ENCODE peak calls at places on chromosomes 11 and 22, in four cellular contexts. One of them, this sample, is unnamed.

GRCh38 chr11:18615628-18616392 is 16.2 kb downstream of the MISFA start:
- DNase-seq in H1: no peak
- DNase-seq in SK-N-SH: no peak
- DNase-seq in K562: no peak
- DNase-seq in this sample: no peak

GRCh38 chr22:20636075-20636812 is 128.8 kb downstream of the MED15 start:
- DNase-seq in H1: no peak
- DNase-seq in K562: no peak
- DNase-seq in SK-N-SH: no peak
- DNase-seq in this sample: no peak

GRCh38 chr11:111676878-111677585 is 74.8 kb downstream of the SIK2 start:
- DNase-seq in H1: no peak
- DNase-seq in SK-N-SH: no peak
- DNase-seq in K562: no peak
- DNase-seq in this sample: no peak

GRCh38 chr22:47047321-47048122 is 285.1 kb downstream of the TBC1D22A start:
- DNase-seq in SK-N-SH: no peak
- DNase-seq in H1: no peak
- DNase-seq in K562: no peak
- DNase-seq in this sample: no peak

GRCh38 chr11:61488651-61489291 is 19.8 kb upstream of the LRRC10B start:
- DNase-seq in SK-N-SH: peak
- DNase-seq in H1: peak
- DNase-seq in K562: peak
- DNase-seq in this sample: peak

GRCh38 chr11:125241104-125241503 is 76.6 kb downstream of the PKNOX2 start:
- DNase-seq in SK-N-SH: no peak
- DNase-seq in H1: no peak
- DNase-seq in K562: no peak
- DNase-seq in this sample: no peak

GRCh38 chr11:58575377-58576020 is at the start of gene LPXN:
- DNase-seq in K562: no peak
- DNase-seq in H1: no peak
- DNase-seq in SK-N-SH: no peak
- DNase-seq in this sample: no peak

GRCh38 chr11:128517457-128518230 is 69.7 kb downstream of the ETS1 start:
- DNase-seq in SK-N-SH: no peak
- DNase-seq in H1: no peak
- DNase-seq in K562: no peak
- DNase-seq in this sample: no peak

GRCh38 chr11:128859563-128860441 is 7.3 kb downstream of the KCNJ1 start:
- DNase-seq in SK-N-SH: peak
- DNase-seq in K562: peak
- DNase-seq in H1: peak
- DNase-seq in this sample: peak

GRCh38 chr11:65493367-65494176 is 5.3 kb upstream of the MALAT1 start:
- DNase-seq in SK-N-SH: no peak
- DNase-seq in K562: no peak
- DNase-seq in H1: no peak
- DNase-seq in this sample: peak

GRCh38 chr11:74018331-74019005 is 9.6 kb upstream of the UCP3 start:
- DNase-seq in SK-N-SH: no peak
- DNase-seq in H1: no peak
- DNase-seq in K562: no peak
- DNase-seq in this sample: no peak

GRCh38 chr11:127939000-127939399 is 648.4 kb downstream of the ETS1 start:
- DNase-seq in SK-N-SH: no peak
- DNase-seq in K562: no peak
- DNase-seq in H1: no peak
- DNase-seq in this sample: no peak

GRCh38 chr11:126914941-126915340 is 85.6 kb downstream of the KIRREL3 start:
- DNase-seq in H1: no peak
- DNase-seq in K562: no peak
- DNase-seq in SK-N-SH: no peak
- DNase-seq in this sample: no peak

GRCh38 chr11:6817668-6818067 is 18.2 kb upstream of the OR6A2 start:
- DNase-seq in H1: peak
- DNase-seq in K562: no peak
- DNase-seq in SK-N-SH: no peak
- DNase-seq in this sample: peak

GRCh38 chr11:17606206-17607082 is 59.4 kb downstream of the OTOG start:
- DNase-seq in K562: no peak
- DNase-seq in SK-N-SH: no peak
- DNase-seq in H1: no peak
- DNase-seq in this sample: no peak

GRCh38 chr11:75577198-75577597 is 15.1 kb downstream of the SERPINH1 start:
- DNase-seq in H1: peak
- DNase-seq in K562: peak
- DNase-seq in SK-N-SH: peak
- DNase-seq in this sample: peak

GRCh38 chr11:61164610-61165424 is 3.6 kb upstream of the VPS37C start:
- DNase-seq in SK-N-SH: no peak
- DNase-seq in H1: no peak
- DNase-seq in K562: no peak
- DNase-seq in this sample: no peak

GRCh38 chr22:23392420-23393121 is 187.5 kb downstream of the IGLL1 start:
- DNase-seq in SK-N-SH: no peak
- DNase-seq in H1: no peak
- DNase-seq in K562: no peak
- DNase-seq in this sample: peak

GRCh38 chr11:65440831-65441499 is 18.4 kb downstream of the NEAT1 start:
- DNase-seq in SK-N-SH: no peak
- DNase-seq in H1: no peak
- DNase-seq in K562: no peak
- DNase-seq in this sample: no peak

GRCh38 chr11:35145249-35145648 is 6.3 kb downstream of the CD44 start:
- DNase-seq in SK-N-SH: no peak
- DNase-seq in H1: no peak
- DNase-seq in K562: peak
- DNase-seq in this sample: no peak

GRCh38 chr11:28581286-28582242 is 473.4 kb downstream of the METTL15 start:
- DNase-seq in SK-N-SH: no peak
- DNase-seq in K562: no peak
- DNase-seq in H1: no peak
- DNase-seq in this sample: peak

GRCh38 chr22:27194096-27194748 is 536.8 kb downstream of the MIAT start:
- DNase-seq in K562: no peak
- DNase-seq in SK-N-SH: no peak
- DNase-seq in H1: no peak
- DNase-seq in this sample: no peak

GRCh38 chr11:81644239-81644840 is 1089.3 kb downstream of the FAM181B start:
- DNase-seq in SK-N-SH: peak
- DNase-seq in K562: peak
- DNase-seq in H1: no peak
- DNase-seq in this sample: peak

GRCh38 chr11:47992959-47993820 is 12.8 kb downstream of the PTPRJ start:
- DNase-seq in K562: peak
- DNase-seq in SK-N-SH: no peak
- DNase-seq in H1: no peak
- DNase-seq in this sample: no peak

GRCh38 chr22:19503367-19503766 is 20.8 kb downstream of the CLDN5 start:
- DNase-seq in K562: no peak
- DNase-seq in H1: no peak
- DNase-seq in SK-N-SH: no peak
- DNase-seq in this sample: no peak

GRCh38 chr11:119168471-119169271 is at the start of gene NLRX1:
- DNase-seq in K562: peak
- DNase-seq in SK-N-SH: peak
- DNase-seq in H1: peak
- DNase-seq in this sample: peak

GRCh38 chr11:11524436-11525038 is 97.3 kb downstream of the GALNT18 start:
- DNase-seq in K562: no peak
- DNase-seq in SK-N-SH: no peak
- DNase-seq in H1: no peak
- DNase-seq in this sample: no peak

GRCh38 chr22:27514612-27515011 is 286.9 kb downstream of the MN1 start:
- DNase-seq in SK-N-SH: no peak
- DNase-seq in K562: no peak
- DNase-seq in H1: no peak
- DNase-seq in this sample: no peak

GRCh38 chr22:40071720-40072119 is 77.0 kb downstream of the FAM83F start:
- DNase-seq in K562: no peak
- DNase-seq in H1: no peak
- DNase-seq in SK-N-SH: no peak
- DNase-seq in this sample: no peak

GRCh38 chr22:40065981-40066380 is 71.2 kb downstream of the FAM83F start:
- DNase-seq in H1: no peak
- DNase-seq in K562: no peak
- DNase-seq in SK-N-SH: no peak
- DNase-seq in this sample: no peak

GRCh38 chr22:40067639-40068038 is 72.9 kb downstream of the FAM83F start:
- DNase-seq in H1: no peak
- DNase-seq in K562: no peak
- DNase-seq in SK-N-SH: no peak
- DNase-seq in this sample: no peak

DNA sequence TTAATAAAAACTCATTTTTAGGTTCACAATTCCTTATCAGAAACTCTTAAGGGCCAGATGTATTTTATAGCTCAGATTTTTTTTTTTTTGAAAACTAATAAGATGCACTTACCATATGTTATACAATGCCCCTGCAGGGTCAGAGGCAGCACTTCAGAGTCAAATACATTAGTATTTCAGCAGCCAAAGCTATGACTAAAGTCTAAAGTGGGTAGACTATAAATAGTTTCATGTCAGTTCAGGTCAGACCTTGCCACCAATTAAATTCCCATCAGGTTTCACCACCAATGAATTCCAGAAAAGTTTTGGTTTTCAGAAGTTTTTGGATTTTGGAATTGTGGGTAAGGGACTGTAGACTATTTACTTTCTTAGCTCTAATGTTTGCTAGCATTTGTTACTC is 75.9 kb downstream of the FAM83F start:
- DNase-seq in K562: no peak
- DNase-seq in H1: no peak
- DNase-seq in SK-N-SH: no peak
- DNase-seq in this sample: no peak
- TF ChIP-seq TEAD4 in K562: no peak
- TF ChIP-seq TEAD4 in H1: no peak
- TF ChIP-seq TEAD4 in SK-N-SH: no peak
- TF ChIP-seq TEAD4 in this sample: no peak

GRCh38 chr11:33256031-33256807 is 962 bp upstream of the HIPK3 start:
- DNase-seq in K562: no peak
- DNase-seq in SK-N-SH: peak
- DNase-seq in H1: no peak
- DNase-seq in this sample: no peak
- TF ChIP-seq TEAD4 in K562: no peak
- TF ChIP-seq TEAD4 in SK-N-SH: no peak
- TF ChIP-seq TEAD4 in H1: no peak
- TF ChIP-seq TEAD4 in this sample: no peak

GRCh38 chr11:44952082-44952481 is 1.4 kb upstream of the TP53I11 start:
- DNase-seq in H1: no peak
- DNase-seq in SK-N-SH: no peak
- DNase-seq in K562: no peak
- DNase-seq in this sample: no peak
- TF ChIP-seq TEAD4 in H1: no peak
- TF ChIP-seq TEAD4 in SK-N-SH: no peak
- TF ChIP-seq TEAD4 in K562: no peak
- TF ChIP-seq TEAD4 in this sample: no peak

DNA sequence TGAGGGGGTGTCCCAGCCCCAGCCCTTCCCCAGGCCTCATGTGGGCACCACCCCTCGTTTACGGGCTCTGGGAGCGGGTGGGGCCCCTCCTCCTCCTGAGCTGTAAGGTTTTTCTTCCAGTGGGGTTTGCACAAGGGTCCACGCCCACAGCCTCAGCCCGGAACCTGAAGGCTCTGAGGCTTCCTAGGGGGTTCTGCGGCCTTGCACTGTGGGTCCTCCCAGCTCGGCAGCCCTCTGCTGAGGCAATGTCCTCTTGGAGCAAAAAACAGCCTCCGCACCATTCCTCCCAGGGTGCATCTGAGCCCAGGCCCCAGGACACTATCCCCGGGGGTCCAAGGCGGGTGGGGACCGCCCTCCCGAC is 14.1 kb downstream of the H19 start:
- DNase-seq in H1: peak
- DNase-seq in SK-N-SH: no peak
- DNase-seq in K562: no peak
- DNase-seq in this sample: no peak
- TF ChIP-seq TEAD4 in H1: no peak
- TF ChIP-seq TEAD4 in SK-N-SH: no peak
- TF ChIP-seq TEAD4 in K562: no peak
- TF ChIP-seq TEAD4 in this sample: no peak

GRCh38 chr22:40768187-40768586 is 51.0 kb downstream of the SLC25A17 start:
- DNase-seq in SK-N-SH: no peak
- DNase-seq in H1: no peak
- DNase-seq in K562: no peak
- DNase-seq in this sample: no peak

GRCh38 chr22:40769761-40770160 is 49.4 kb downstream of the SLC25A17 start:
- DNase-seq in SK-N-SH: no peak
- DNase-seq in H1: no peak
- DNase-seq in K562: no peak
- DNase-seq in this sample: no peak

GRCh38 chr22:40766956-40767355 is 52.2 kb downstream of the SLC25A17 start:
- DNase-seq in K562: no peak
- DNase-seq in H1: no peak
- DNase-seq in SK-N-SH: no peak
- DNase-seq in this sample: no peak

GRCh38 chr22:40759294-40759840 is 59.8 kb downstream of the SLC25A17 start:
- DNase-seq in H1: no peak
- DNase-seq in K562: no peak
- DNase-seq in SK-N-SH: no peak
- DNase-seq in this sample: no peak

DNA sequence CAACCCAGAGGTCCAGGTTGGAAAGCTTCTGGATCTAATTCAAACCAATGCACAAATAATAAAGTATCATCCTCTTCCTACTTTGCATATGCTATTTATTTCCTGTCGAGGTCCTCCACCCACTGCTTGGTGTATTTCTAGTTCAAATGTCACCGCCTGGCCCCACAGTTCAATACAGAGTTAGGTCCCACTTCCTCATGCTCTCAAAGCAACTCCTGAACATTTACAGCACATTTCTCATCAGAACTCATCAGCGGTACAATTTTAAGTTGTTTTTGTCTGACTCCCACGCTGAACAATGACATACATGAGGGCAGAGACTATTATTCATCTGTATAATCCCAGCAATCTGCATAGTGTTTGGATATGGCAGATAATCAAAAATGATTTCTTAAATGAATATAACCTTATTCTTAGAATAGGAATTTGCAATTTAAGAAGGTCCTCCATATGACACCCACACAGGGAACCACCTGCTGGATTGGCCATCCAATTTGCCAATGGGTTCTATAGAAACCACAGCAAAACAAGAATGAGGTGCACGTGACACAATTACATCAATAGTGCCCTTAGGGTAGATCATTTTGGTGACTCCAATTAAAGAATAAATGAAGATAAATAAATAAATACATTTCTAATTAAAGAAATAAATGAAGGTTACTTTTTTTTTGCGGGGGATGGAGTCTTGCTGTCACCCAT is 54.3 kb downstream of the SLC25A17 start:
- DNase-seq in H1: no peak
- DNase-seq in K562: no peak
- DNase-seq in SK-N-SH: no peak
- DNase-seq in this sample: no peak
- TF ChIP-seq TEAD4 in H1: no peak
- TF ChIP-seq TEAD4 in K562: no peak
- TF ChIP-seq TEAD4 in SK-N-SH: no peak
- TF ChIP-seq TEAD4 in this sample: no peak